ENCODE peak calls at places on chromosome X, in six cellular contexts. One of them, this sample, is unnamed.

GRCh38 chrX:120549483-120550452 is 11.0 kb downstream of the CUL4B start:
- DNase-seq in lower leg skin: no peak
- DNase-seq in fibroblast of the aortic adventitia: peak; percentile 90
- DNase-seq in RWPE1: peak; percentile 79
- DNase-seq in heart left ventricle: no peak
- DNase-seq in ascending aorta: no peak
- DNase-seq in this sample: no peak

GRCh38 chrX:100928660-100929613 is at the start of gene XKRX:
- DNase-seq in lower leg skin: peak; percentile 14
- DNase-seq in fibroblast of the aortic adventitia: no peak
- DNase-seq in RWPE1: peak; percentile 38
- DNase-seq in heart left ventricle: no peak
- DNase-seq in ascending aorta: no peak
- DNase-seq in this sample: peak; percentile 33

GRCh38 chrX:31038585-31039326 is 33.1 kb downstream of the FTHL17 start:
- DNase-seq in lower leg skin: peak; percentile 14
- DNase-seq in fibroblast of the aortic adventitia: peak; percentile 38
- DNase-seq in RWPE1: peak; percentile 29
- DNase-seq in heart left ventricle: no peak
- DNase-seq in ascending aorta: no peak
- DNase-seq in this sample: peak; percentile 47

GRCh38 chrX:136608295-136608933 is 39.5 kb upstream of the CD40LG start:
- DNase-seq in lower leg skin: peak; percentile 12
- DNase-seq in fibroblast of the aortic adventitia: peak; percentile 30
- DNase-seq in RWPE1: no peak
- DNase-seq in heart left ventricle: peak; percentile 62
- DNase-seq in ascending aorta: no peak
- DNase-seq in this sample: no peak

GRCh38 chrX:13827693-13828092 is 10.8 kb upstream of the GPM6B start:
- DNase-seq in lower leg skin: no peak
- DNase-seq in fibroblast of the aortic adventitia: no peak
- DNase-seq in RWPE1: no peak
- DNase-seq in heart left ventricle: no peak
- DNase-seq in ascending aorta: no peak
- DNase-seq in this sample: no peak

GRCh38 chrX:34987646-34988045 is 45.0 kb downstream of the FAM47B start:
- DNase-seq in lower leg skin: no peak
- DNase-seq in fibroblast of the aortic adventitia: no peak
- DNase-seq in RWPE1: no peak
- DNase-seq in heart left ventricle: no peak
- DNase-seq in ascending aorta: no peak
- DNase-seq in this sample: no peak

GRCh38 chrX:114581528-114582263 is 2.2 kb upstream of the HTR2C start:
- DNase-seq in lower leg skin: no peak
- DNase-seq in fibroblast of the aortic adventitia: no peak
- DNase-seq in RWPE1: no peak
- DNase-seq in heart left ventricle: no peak
- DNase-seq in ascending aorta: no peak
- DNase-seq in this sample: peak; percentile 19

GRCh38 chrX:50711907-50712306 is 102.1 kb downstream of the SHROOM4 start:
- DNase-seq in lower leg skin: no peak
- DNase-seq in fibroblast of the aortic adventitia: no peak
- DNase-seq in RWPE1: no peak
- DNase-seq in heart left ventricle: no peak
- DNase-seq in ascending aorta: no peak
- DNase-seq in this sample: no peak

GRCh38 chrX:154892263-154892662 is 6.1 kb downstream of the F8A1 start:
- DNase-seq in lower leg skin: no peak
- DNase-seq in fibroblast of the aortic adventitia: no peak
- DNase-seq in RWPE1: no peak
- DNase-seq in heart left ventricle: no peak
- DNase-seq in ascending aorta: no peak
- DNase-seq in this sample: no peak

GRCh38 chrX:77622233-77622632 is 163.8 kb downstream of the ATRX start:
- DNase-seq in lower leg skin: no peak
- DNase-seq in fibroblast of the aortic adventitia: peak; percentile 4
- DNase-seq in RWPE1: no peak
- DNase-seq in heart left ventricle: no peak
- DNase-seq in ascending aorta: no peak
- DNase-seq in this sample: no peak

GRCh38 chrX:150587585-150588503 is 19.4 kb downstream of the MTM1 start:
- DNase-seq in lower leg skin: no peak
- DNase-seq in fibroblast of the aortic adventitia: peak; percentile 46
- DNase-seq in RWPE1: no peak
- DNase-seq in heart left ventricle: no peak
- DNase-seq in ascending aorta: no peak
- DNase-seq in this sample: peak; percentile 23

GRCh38 chrX:51802917-51803688 is 59.9 kb downstream of the GSPT2 start:
- DNase-seq in lower leg skin: peak; percentile 14
- DNase-seq in fibroblast of the aortic adventitia: peak; percentile 65
- DNase-seq in RWPE1: peak; percentile 14
- DNase-seq in heart left ventricle: peak; percentile 60
- DNase-seq in ascending aorta: peak; percentile 63
- DNase-seq in this sample: peak; percentile 50
- TF ChIP-seq CTCF in lower leg skin: no peak
- TF ChIP-seq CTCF in fibroblast of the aortic adventitia: peak; percentile 26
- TF ChIP-seq CTCF in RWPE1: peak; percentile 31
- TF ChIP-seq CTCF in heart left ventricle: no peak
- TF ChIP-seq CTCF in ascending aorta: peak; percentile 9
- TF ChIP-seq CTCF in this sample: peak; percentile 23

DNA sequence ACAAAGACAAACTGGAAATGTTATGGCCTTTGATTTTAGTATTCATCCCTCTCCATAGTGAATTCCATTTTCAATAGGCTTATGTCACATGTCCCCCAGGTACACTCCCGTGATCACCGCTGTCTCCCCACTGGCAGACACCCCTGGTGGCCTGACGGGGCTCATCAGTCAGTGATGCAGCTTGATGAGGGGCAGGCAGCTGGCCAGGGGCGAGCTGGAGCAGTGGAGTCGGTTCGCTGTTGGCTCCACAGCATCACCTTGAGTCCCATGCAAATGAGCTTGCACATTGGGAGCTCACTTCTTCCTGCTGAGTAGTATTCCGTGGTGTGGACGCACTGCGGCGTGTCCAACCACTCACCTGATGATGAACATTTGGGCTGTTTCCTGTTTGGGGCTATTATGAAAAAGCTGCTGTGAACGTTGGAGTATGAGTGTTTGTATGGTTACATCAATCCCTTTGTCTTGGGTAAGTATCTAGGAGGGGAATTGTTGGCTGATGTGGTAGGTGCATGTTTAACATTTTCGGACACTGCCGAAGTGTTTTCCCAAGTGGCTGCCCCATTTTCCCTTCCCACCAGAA is 5.2 kb downstream of the TREX2 start:
- DNase-seq in lower leg skin: no peak
- DNase-seq in fibroblast of the aortic adventitia: no peak
- DNase-seq in RWPE1: no peak
- DNase-seq in heart left ventricle: no peak
- DNase-seq in ascending aorta: no peak
- DNase-seq in this sample: no peak
- TF ChIP-seq CTCF in lower leg skin: no peak
- TF ChIP-seq CTCF in fibroblast of the aortic adventitia: no peak
- TF ChIP-seq CTCF in RWPE1: no peak
- TF ChIP-seq CTCF in heart left ventricle: no peak
- TF ChIP-seq CTCF in ascending aorta: no peak
- TF ChIP-seq CTCF in this sample: no peak

DNA sequence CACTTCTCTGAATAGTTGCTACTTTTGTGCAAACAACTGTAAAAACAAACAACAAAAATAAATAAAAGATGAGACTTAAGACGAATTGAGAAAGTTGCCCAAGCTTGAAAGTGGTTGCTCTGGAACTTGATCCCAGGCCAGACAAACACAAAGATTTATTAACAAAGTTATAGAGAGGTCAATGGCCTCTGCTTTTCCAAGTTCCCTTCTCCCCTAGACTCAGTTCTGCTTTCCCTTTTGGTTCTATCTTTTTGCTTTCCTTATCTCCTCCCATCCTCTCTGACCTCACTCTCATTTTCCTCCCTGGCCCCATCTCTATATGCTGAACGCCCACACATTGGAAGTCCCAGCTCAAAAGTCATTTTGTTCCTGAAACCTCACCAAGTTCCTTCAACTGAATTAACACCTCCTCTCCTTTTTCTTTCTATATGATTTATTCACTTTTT is 82.7 kb downstream of the MXRA5 start:
- DNase-seq in lower leg skin: no peak
- DNase-seq in fibroblast of the aortic adventitia: peak; percentile 39
- DNase-seq in RWPE1: no peak
- DNase-seq in heart left ventricle: no peak
- DNase-seq in ascending aorta: no peak
- DNase-seq in this sample: no peak
- TF ChIP-seq CTCF in lower leg skin: no peak
- TF ChIP-seq CTCF in fibroblast of the aortic adventitia: no peak
- TF ChIP-seq CTCF in RWPE1: no peak
- TF ChIP-seq CTCF in heart left ventricle: no peak
- TF ChIP-seq CTCF in ascending aorta: no peak
- TF ChIP-seq CTCF in this sample: no peak

GRCh38 chrX:3006500-3006899 is at the start of gene ARSH:
- DNase-seq in lower leg skin: no peak
- DNase-seq in fibroblast of the aortic adventitia: no peak
- DNase-seq in RWPE1: no peak
- DNase-seq in heart left ventricle: no peak
- DNase-seq in ascending aorta: no peak
- DNase-seq in this sample: no peak
- TF ChIP-seq CTCF in lower leg skin: no peak
- TF ChIP-seq CTCF in fibroblast of the aortic adventitia: no peak
- TF ChIP-seq CTCF in RWPE1: no peak
- TF ChIP-seq CTCF in heart left ventricle: no peak
- TF ChIP-seq CTCF in ascending aorta: no peak
- TF ChIP-seq CTCF in this sample: no peak

DNA sequence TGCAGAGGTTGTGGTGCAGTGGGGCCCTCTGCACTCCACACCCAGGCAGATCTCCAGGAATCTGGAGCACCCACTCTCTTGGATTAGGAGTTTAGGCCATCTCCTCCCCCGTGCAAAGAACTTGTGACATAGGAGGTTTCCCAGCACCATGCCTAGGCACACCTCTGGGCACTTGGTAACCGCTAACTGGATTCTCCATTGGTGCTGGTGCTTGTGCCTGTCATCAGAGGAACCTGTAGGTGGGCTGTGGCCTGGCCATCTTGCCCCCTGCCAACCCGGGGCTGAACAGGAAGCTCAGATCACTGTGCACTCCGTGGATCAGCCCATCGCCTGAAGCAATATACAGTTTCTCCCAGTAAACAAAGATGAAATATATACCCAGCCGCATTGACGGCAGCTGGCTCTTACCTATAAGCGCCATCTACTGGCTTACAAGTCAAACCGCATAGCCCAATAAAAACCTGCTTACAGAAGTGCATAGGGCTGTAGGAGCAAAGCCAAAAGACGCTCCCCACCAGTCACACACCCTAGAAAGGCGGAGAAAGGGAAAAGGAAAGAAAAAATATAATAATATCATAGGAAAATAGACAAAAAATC is 19.1 kb upstream of the TEX13B start:
- DNase-seq in lower leg skin: peak; percentile 24
- DNase-seq in fibroblast of the aortic adventitia: peak; percentile 41
- DNase-seq in RWPE1: no peak
- DNase-seq in heart left ventricle: no peak
- DNase-seq in ascending aorta: no peak
- DNase-seq in this sample: no peak
- TF ChIP-seq CTCF in lower leg skin: no peak
- TF ChIP-seq CTCF in fibroblast of the aortic adventitia: peak; percentile 57
- TF ChIP-seq CTCF in RWPE1: no peak
- TF ChIP-seq CTCF in heart left ventricle: peak; percentile 35
- TF ChIP-seq CTCF in ascending aorta: no peak
- TF ChIP-seq CTCF in this sample: peak; percentile 31

GRCh38 chrX:47958943-47959342 is 44.8 kb downstream of the ZNF182 start:
- DNase-seq in lower leg skin: no peak
- DNase-seq in fibroblast of the aortic adventitia: no peak
- DNase-seq in RWPE1: no peak
- DNase-seq in heart left ventricle: no peak
- DNase-seq in ascending aorta: no peak
- DNase-seq in this sample: no peak
- TF ChIP-seq CTCF in lower leg skin: no peak
- TF ChIP-seq CTCF in fibroblast of the aortic adventitia: no peak
- TF ChIP-seq CTCF in RWPE1: no peak
- TF ChIP-seq CTCF in heart left ventricle: no peak
- TF ChIP-seq CTCF in ascending aorta: no peak
- TF ChIP-seq CTCF in this sample: no peak

DNA sequence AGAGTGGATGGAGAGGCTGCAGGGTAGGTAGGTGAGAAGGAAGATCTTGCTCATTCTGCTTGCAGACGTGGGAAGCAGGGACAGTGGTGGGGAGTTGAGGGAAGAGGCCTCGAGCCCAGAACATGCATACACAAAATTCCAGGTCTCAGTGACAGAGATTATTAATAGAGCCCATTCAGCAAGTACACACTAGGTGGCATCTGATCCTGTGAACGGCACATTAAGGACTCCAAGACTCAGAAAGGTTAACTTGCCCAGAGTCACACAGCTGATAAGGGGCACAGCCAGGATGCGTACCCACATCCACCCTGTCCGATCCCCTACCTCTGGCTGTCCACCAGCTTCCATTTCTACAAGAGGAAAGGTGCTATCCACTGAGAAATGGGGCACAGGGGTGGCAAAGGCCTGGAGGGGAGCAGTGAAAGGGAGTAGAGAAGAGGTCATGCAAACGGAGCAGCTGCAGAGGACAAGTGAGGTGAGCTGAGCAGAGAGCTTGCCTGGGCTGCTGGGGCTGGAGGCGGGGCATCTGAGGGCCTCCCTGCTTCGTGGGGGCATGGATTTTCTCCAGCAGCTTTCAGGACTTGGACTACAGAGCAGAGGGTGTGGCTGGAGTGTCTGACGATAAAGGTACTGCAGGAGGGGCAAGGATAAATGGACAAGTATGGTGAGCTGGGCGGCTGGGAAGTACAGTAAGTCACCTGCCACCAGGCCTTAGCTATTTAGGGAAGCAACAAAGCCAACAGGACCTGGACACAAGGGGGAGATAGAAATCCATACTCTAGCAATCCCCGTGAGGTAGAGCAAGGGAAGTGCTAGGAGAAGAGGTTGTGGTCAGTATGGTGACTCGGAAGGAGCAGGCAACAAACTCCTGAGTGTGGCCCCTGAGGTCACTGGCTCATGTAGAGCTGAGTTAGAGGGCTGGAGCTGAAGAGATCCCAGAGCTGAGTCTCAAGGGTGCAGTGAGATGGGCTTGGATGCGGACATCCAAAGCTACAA is 11.2 kb downstream of the IDS start:
- DNase-seq in lower leg skin: no peak
- DNase-seq in fibroblast of the aortic adventitia: no peak
- DNase-seq in RWPE1: no peak
- DNase-seq in heart left ventricle: no peak
- DNase-seq in ascending aorta: peak; percentile 51
- DNase-seq in this sample: no peak
- TF ChIP-seq CTCF in lower leg skin: no peak
- TF ChIP-seq CTCF in fibroblast of the aortic adventitia: no peak
- TF ChIP-seq CTCF in RWPE1: no peak
- TF ChIP-seq CTCF in heart left ventricle: no peak
- TF ChIP-seq CTCF in ascending aorta: no peak
- TF ChIP-seq CTCF in this sample: no peak